ENCODE peak calls at places on chromosomes 1 and 21, in seven cellular contexts. F, U, G, E, V, Q and L are unnamed samples.

GRCh38 chr1:77188770-77189169 is 30.5 kb downstream of the PIGK start:
- DNase-seq in F (no peak), U (no peak), G (no peak), E (no peak), V (no peak), Q (no peak), L (no peak)

GRCh38 chr1:72051538-72051937 is 230.8 kb downstream of the NEGR1 start:
- DNase-seq in F (no peak), U (no peak), G (no peak), E (no peak), V (peak; percentile 52), Q (no peak), L (no peak)

GRCh38 chr1:37056201-37056764 is 22.0 kb upstream of the GRIK3 start:
- DNase-seq in F (peak; percentile 29), U (no peak), G (no peak), E (no peak), V (no peak), Q (peak; percentile 81), L (no peak)

GRCh38 chr1:175188936-175189335 is 3.6 kb downstream of the KIAA0040 start:
- DNase-seq in F (no peak), U (no peak), G (no peak), E (peak; percentile 62), V (no peak), Q (no peak), L (peak; percentile 61)

GRCh38 chr1:23194119-23194984 is 22.9 kb downstream of the HTR1D start:
- DNase-seq in F (no peak), U (no peak), G (peak; percentile 71), E (no peak), V (peak; percentile 89), Q (peak; percentile 87), L (no peak)

GRCh38 chr1:96565546-96565945 is 156.0 kb upstream of the PTBP2 start:
- DNase-seq in F (no peak), U (no peak), G (no peak), E (no peak), V (no peak), Q (no peak), L (no peak)

GRCh38 chr1:46718340-46718726 is 581 bp downstream of the EFCAB14 start:
- DNase-seq in F (no peak), U (no peak), G (peak; percentile 18), E (no peak), V (no peak), Q (no peak), L (peak; percentile 11)

GRCh38 chr1:53115403-53116306 is 26.8 kb downstream of the SLC1A7 start:
- DNase-seq in F (no peak), U (peak; percentile 35), G (no peak), E (no peak), V (peak; percentile 69), Q (peak; percentile 99), L (no peak)

GRCh38 chr1:243455760-243456651 is 200.2 kb downstream of the SDCCAG8 start:
- DNase-seq in F (no peak), U (no peak), G (no peak), E (no peak), V (no peak), Q (no peak), L (no peak)

GRCh38 chr1:106517218-106517617 is 539.3 kb upstream of the PRMT6 start:
- DNase-seq in F (no peak), U (no peak), G (no peak), E (no peak), V (no peak), Q (no peak), L (no peak)

GRCh38 chr21:41897047-41897669 is 18.0 kb upstream of the PRDM15 start:
- DNase-seq in F (no peak), U (no peak), G (no peak), E (no peak), V (no peak), Q (no peak), L (no peak)

GRCh38 chr1:228336308-228337030 is 70.2 kb downstream of the TRIM11 start:
- DNase-seq in F (no peak), U (no peak), G (peak; percentile 66), E (no peak), V (no peak), Q (no peak), L (no peak)

GRCh38 chr1:117671781-117672501 is 66.1 kb downstream of the TENT5C start:
- DNase-seq in F (peak; percentile 11), U (no peak), G (no peak), E (no peak), V (peak; percentile 43), Q (peak; percentile 39), L (no peak)

GRCh38 chr1:94514095-94514727 is 27.3 kb downstream of the F3 start:
- DNase-seq in F (peak; percentile 5), U (no peak), G (no peak), E (no peak), V (peak; percentile 48), Q (peak; percentile 71), L (peak; percentile 24)

GRCh38 chr1:234438579-234438978 is 40.4 kb downstream of the TARBP1 start:
- DNase-seq in F (no peak), U (no peak), G (no peak), E (no peak), V (no peak), Q (no peak), L (no peak)

GRCh38 chr1:182069028-182069466 is 7.5 kb upstream of the ZNF648 start:
- DNase-seq in F (peak; percentile 85), U (peak; percentile 49), G (peak; percentile 57), E (no peak), V (peak; percentile 47), Q (peak; percentile 90), L (no peak)

GRCh38 chr1:230807029-230807428 is 59.8 kb downstream of the CAPN9 start:
- DNase-seq in F (no peak), U (no peak), G (no peak), E (no peak), V (peak; percentile 39), Q (no peak), L (no peak)

GRCh38 chr1:170494369-170494768 is 37.6 kb upstream of the GORAB start:
- DNase-seq in F (no peak), U (no peak), G (no peak), E (no peak), V (peak; percentile 68), Q (no peak), L (no peak)

GRCh38 chr1:82565146-82565545 is 764.4 kb downstream of the ADGRL2 start:
- DNase-seq in F (no peak), U (no peak), G (peak; percentile 41), E (no peak), V (peak; percentile 80), Q (peak; percentile 48), L (no peak)

GRCh38 chr1:203351037-203351625 is at the start of gene FMOD:
- DNase-seq in F (peak; percentile 52), U (no peak), G (peak; percentile 56), E (no peak), V (peak; percentile 13), Q (peak; percentile 53), L (no peak)

GRCh38 chr1:6450005-6450450 is 15.9 kb downstream of the TNFRSF25 start:
- DNase-seq in F (no peak), U (no peak), G (no peak), E (no peak), V (no peak), Q (no peak), L (no peak)

GRCh38 chr1:17860812-17861211 is 105.7 kb downstream of the ACTL8 start:
- DNase-seq in F (no peak), U (no peak), G (no peak), E (no peak), V (no peak), Q (no peak), L (no peak)